ENCODE peak calls at places on chromosomes 5 and 9, in five cellular contexts. F is RWPE2; H is effector memory CD4-positive, alpha-beta T cell; A is CD8-positive, alpha-beta T cell; V is HCT116. R is an unnamed sample. For H3K27me3, the result is how much of the 10 kb centered on the place peaks cover.

GRCh38 chr5:77095189-77095588 is 8.1 kb upstream of the ZBED3 start:
- DNase-seq in F (no peak), V (no peak), H (no peak), A (no peak), R (no peak)

GRCh38 chr5:8550921-8551320 is 682.0 kb downstream of the MTRR start:
- DNase-seq in V (no peak), F (no peak), A (no peak), H (no peak), R (no peak)

GRCh38 chr5:140073296-140073695 is 30.2 kb upstream of the NRG2 start:
- DNase-seq in A (no peak), H (no peak), V (no peak), F (no peak), R (no peak)

GRCh38 chr5:26487553-26487952 is 550.8 kb downstream of the CDH9 start:
- DNase-seq in V (no peak), A (no peak), F (no peak), H (no peak), R (peak)

GRCh38 chr5:143592648-143593047 is 189.2 kb upstream of the NR3C1 start:
- DNase-seq in A (peak), H (no peak), V (no peak), F (no peak), R (no peak)

GRCh38 chr5:111779260-111780254 is 22.6 kb upstream of the NREP start:
- DNase-seq in H (no peak), V (no peak), F (no peak), A (no peak), R (no peak)

GRCh38 chr5:122300374-122300773 is 11.7 kb upstream of the SNCAIP start:
- DNase-seq in H (no peak), F (no peak), V (no peak), A (no peak), R (no peak)

GRCh38 chr5:96896285-96896711 is 20.0 kb downstream of the ERAP2 start:
- DNase-seq in F (no peak), A (peak), V (no peak), H (no peak), R (no peak)

GRCh38 chr5:68215888-68216736 is 556 bp downstream of the PIK3R1 start:
- DNase-seq in A (peak), F (no peak), V (no peak), H (peak), R (no peak)

GRCh38 chr9:32258482-32258881 is 126.0 kb upstream of the ACO1 start:
- DNase-seq in A (no peak), H (no peak), V (no peak), F (no peak), R (no peak)

GRCh38 chr9:16421534-16421933 is 448.9 kb downstream of the BNC2 start:
- DNase-seq in H (no peak), V (no peak), F (no peak), A (no peak), R (no peak)

GRCh38 chr9:110536802-110537201 is 42.7 kb downstream of the SVEP1 start:
- DNase-seq in F (no peak), A (no peak), V (no peak), H (no peak), R (no peak)

GRCh38 chr5:124783794-124784193 is 37.4 kb upstream of the ZNF608 start:
- DNase-seq in A (no peak), V (no peak), H (no peak), F (no peak), R (no peak)

GRCh38 chr9:135484460-135485277 is 5.1 kb downstream of the PPP1R26 start:
- DNase-seq in V (no peak), H (no peak), A (no peak), F (no peak), R (no peak)

GRCh38 chr9:110371411-110372013 is 33.8 kb upstream of the TXNDC8 start:
- DNase-seq in V (no peak), F (no peak), H (no peak), A (no peak), R (no peak)

GRCh38 chr5:1033606-1034420 is 25.2 kb downstream of the NKD2 start:
- DNase-seq in V (no peak), F (no peak), H (no peak), A (no peak), R (no peak)

GRCh38 chr5:128905225-128906110 is 59.8 kb upstream of the SLC27A6 start:
- DNase-seq in V (peak), F (no peak), H (no peak), A (no peak), R (peak)

GRCh38 chr5:147509041-147509709 is 693 bp downstream of the DPYSL3 start:
- DNase-seq in F (peak), H (no peak), A (no peak), V (no peak), R (no peak)
- H3K4me3 ChIP-seq in F (peak), H (no peak), A (no peak), V (peak), R (peak)

DNA sequence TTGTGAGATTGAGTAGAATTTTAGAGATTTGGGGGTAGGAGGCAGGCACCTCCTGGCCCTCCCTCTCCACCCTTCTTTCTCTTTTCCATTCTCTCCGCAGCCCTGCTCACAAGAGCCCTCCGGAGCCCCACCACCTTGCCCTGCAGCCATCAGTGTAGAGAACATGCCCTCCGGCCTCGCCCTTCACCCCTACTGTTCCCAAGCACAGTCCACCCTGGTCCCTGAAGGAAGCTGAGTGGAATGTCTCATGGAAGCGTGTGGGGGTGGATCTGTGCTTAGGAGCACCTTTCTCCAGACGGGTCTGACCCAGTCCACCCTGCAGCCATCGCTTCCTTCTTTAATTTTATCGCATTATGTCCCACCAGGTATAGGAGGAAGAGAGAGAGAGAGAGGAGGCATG is 267.1 kb downstream of the NSG2 start:
- DNase-seq in H (no peak), A (no peak), F (no peak), V (no peak), R (no peak)
- H3K27me3 ChIP-seq in H (under half), A (under half), F (under half), V (under half), R (under half)

DNA sequence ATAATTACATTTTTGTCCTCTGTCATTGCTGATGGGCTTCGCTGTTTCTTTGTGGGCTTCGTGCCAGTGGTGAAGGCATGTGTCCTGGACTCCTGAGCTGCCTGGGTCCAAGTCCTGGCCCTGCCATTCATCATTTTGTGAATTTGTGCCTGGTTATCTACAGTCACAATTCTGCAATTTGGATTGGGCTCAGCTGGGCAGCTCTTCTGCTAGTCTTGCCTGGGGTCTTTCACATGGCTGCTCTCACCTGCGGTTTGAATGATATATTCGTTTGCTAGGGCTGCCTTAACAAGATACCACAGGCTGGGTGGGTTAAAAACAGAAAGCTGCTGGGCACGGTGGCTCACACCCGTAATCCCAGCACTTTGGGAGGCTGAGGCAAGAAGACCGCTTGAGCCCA is 192.7 kb upstream of the IER5L start:
- DNase-seq in V (no peak), H (no peak), F (no peak), A (no peak), R (no peak)
- H3K27ac ChIP-seq in V (no peak), H (no peak), F (no peak), A (no peak), R (no peak)

GRCh38 chr5:138754699-138755057 is 1.5 kb downstream of the CTNNA1 start:
- DNase-seq in V (peak), A (no peak), H (no peak), F (no peak), R (no peak)

GRCh38 chr5:138752951-138753793 is at the start of gene CTNNA1:
- DNase-seq in H (peak), F (peak), V (peak), A (peak), R (no peak)

GRCh38 chr5:138755084-138755748 is 2.0 kb downstream of the CTNNA1 start:
- DNase-seq in V (no peak), A (no peak), H (no peak), F (no peak), R (no peak)

GRCh38 chr5:138752341-138752950 is 779 bp upstream of the CTNNA1 start:
- DNase-seq in F (no peak), V (peak), A (no peak), H (no peak), R (no peak)

GRCh38 chr5:138753794-138754698 is 821 bp downstream of the CTNNA1 start:
- DNase-seq in H (no peak), F (peak), V (peak), A (peak), R (no peak)
- H3K4me3 ChIP-seq in H (peak), F (peak), V (peak), A (peak), R (peak)

GRCh38 chr9:133887540-133888047 is 104.5 kb downstream of the VAV2 start:
- DNase-seq in H (no peak), V (no peak), F (no peak), A (no peak), R (no peak)

GRCh38 chr9:133883356-133883755 is 108.8 kb downstream of the VAV2 start:
- DNase-seq in A (no peak), V (no peak), H (no peak), F (no peak), R (no peak)

GRCh38 chr9:133882849-133883248 is 109.3 kb downstream of the VAV2 start:
- DNase-seq in V (no peak), F (no peak), A (no peak), H (no peak), R (no peak)

GRCh38 chr9:133886563-133887501 is 105.3 kb downstream of the VAV2 start:
- DNase-seq in H (no peak), V (no peak), A (peak), F (no peak), R (no peak)

GRCh38 chr9:133884907-133885744 is 107.0 kb downstream of the VAV2 start:
- DNase-seq in A (peak), H (no peak), V (no peak), F (no peak), R (no peak)
- H3K27me3 ChIP-seq in A (under half), H (under half), V (under half), F (under half), R (under half)

GRCh38 chr5:32251864-32252458 is 60.8 kb downstream of the MTMR12 start:
- DNase-seq in A (no peak), V (no peak), F (no peak), H (no peak), R (no peak)
- H3K27ac ChIP-seq in A (no peak), V (no peak), F (no peak), H (no peak), R (no peak)

DNA sequence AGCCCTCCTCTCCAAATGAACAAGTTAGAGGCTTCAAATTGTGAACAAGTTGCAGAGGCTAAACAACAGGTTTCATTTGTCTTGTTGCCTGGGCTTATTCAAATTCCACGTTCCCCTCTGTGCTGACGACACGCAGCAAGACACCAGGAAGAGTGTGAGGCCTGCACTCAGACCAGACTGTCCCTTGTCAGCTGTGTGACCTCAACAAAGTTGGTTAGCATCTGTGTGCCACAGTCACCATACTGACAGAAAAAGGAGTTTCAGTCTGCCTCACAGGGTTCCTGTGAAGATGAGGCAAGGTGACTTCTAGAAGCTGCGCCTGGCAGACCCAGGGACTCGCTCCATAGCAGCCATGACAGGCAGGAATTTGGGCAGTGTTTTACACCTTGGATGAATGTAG is 22.2 kb upstream of the GABBR2 start:
- DNase-seq in H (no peak), A (no peak), F (no peak), V (no peak), R (no peak)
- H3K4me3 ChIP-seq in H (no peak), A (no peak), F (no peak), V (no peak), R (no peak)

GRCh38 chr5:176793343-176793699 is 17.0 kb upstream of the UNC5A start:
- DNase-seq in V (no peak), A (no peak), F (no peak), H (no peak), R (no peak)
- H3K27me3 ChIP-seq in V (under half), A (under half), F (under half), H (under half), R (under half)